ENCODE peak calls at places on chromosome 15, in seven cellular contexts. F, N, T, U, Q, D and S are unnamed samples.

GRCh38 chr15:101500865-101501551 is 11.5 kb upstream of the PCSK6 start:
- DNase-seq in F (no peak), N (peak), T (no peak), U (no peak), Q (peak), D (no peak), S (no peak)

GRCh38 chr15:73683624-73684536 is at the start of gene CD276:
- DNase-seq in F (peak), N (peak), T (peak), U (peak), Q (peak), D (peak), S (peak)

GRCh38 chr15:88657326-88658069 is 18.7 kb downstream of the ISG20 start:
- DNase-seq in F (peak), N (peak), T (no peak), U (peak), Q (peak), D (peak), S (no peak)

GRCh38 chr15:38883987-38884386 is 319.4 kb upstream of the RASGRP1 start:
- DNase-seq in F (no peak), N (no peak), T (no peak), U (no peak), Q (peak), D (no peak), S (no peak)

GRCh38 chr15:42868683-42869082 is 51.9 kb downstream of the TTBK2 start:
- DNase-seq in F (no peak), N (no peak), T (no peak), U (no peak), Q (no peak), D (no peak), S (no peak)

GRCh38 chr15:83436513-83437158 is 10.5 kb upstream of the SH3GL3 start:
- DNase-seq in F (no peak), N (peak), T (no peak), U (no peak), Q (peak), D (peak), S (no peak)

GRCh38 chr15:48388017-48388936 is 57.0 kb downstream of the DUT start:
- DNase-seq in F (no peak), N (peak), T (no peak), U (no peak), Q (no peak), D (no peak), S (no peak)

GRCh38 chr15:83092309-83092976 is 15.0 kb upstream of the TM6SF1 start:
- DNase-seq in F (no peak), N (peak), T (no peak), U (no peak), Q (peak), D (no peak), S (peak)

GRCh38 chr15:57092252-57092651 is 173.8 kb downstream of the TCF12 start:
- DNase-seq in F (no peak), N (no peak), T (no peak), U (no peak), Q (no peak), D (no peak), S (no peak)

GRCh38 chr15:97841558-97841957 is 118.9 kb upstream of the ARRDC4 start:
- DNase-seq in F (no peak), N (no peak), T (no peak), U (no peak), Q (no peak), D (no peak), S (no peak)

GRCh38 chr15:38842991-38843610 is 278.5 kb upstream of the RASGRP1 start:
- DNase-seq in F (no peak), N (no peak), T (no peak), U (no peak), Q (peak), D (no peak), S (no peak)

GRCh38 chr15:42332331-42332730 is 27.0 kb upstream of the CAPN3 start:
- DNase-seq in F (no peak), N (no peak), T (no peak), U (no peak), Q (peak), D (no peak), S (no peak)

GRCh38 chr15:60733196-60733595 is 254.3 kb upstream of the ICE2 start:
- DNase-seq in F (no peak), N (no peak), T (no peak), U (no peak), Q (no peak), D (no peak), S (no peak)

GRCh38 chr15:63337046-63337445 is 44.6 kb downstream of the CA12 start:
- DNase-seq in F (no peak), N (no peak), T (no peak), U (no peak), Q (no peak), D (no peak), S (no peak)

GRCh38 chr15:91605576-91605975 is 247.9 kb upstream of the SLCO3A1 start:
- DNase-seq in F (no peak), N (no peak), T (no peak), U (no peak), Q (no peak), D (no peak), S (no peak)

GRCh38 chr15:62532367-62532766 is 367.3 kb upstream of the C2CD4B start:
- DNase-seq in F (no peak), N (no peak), T (no peak), U (no peak), Q (no peak), D (no peak), S (no peak)

DNA sequence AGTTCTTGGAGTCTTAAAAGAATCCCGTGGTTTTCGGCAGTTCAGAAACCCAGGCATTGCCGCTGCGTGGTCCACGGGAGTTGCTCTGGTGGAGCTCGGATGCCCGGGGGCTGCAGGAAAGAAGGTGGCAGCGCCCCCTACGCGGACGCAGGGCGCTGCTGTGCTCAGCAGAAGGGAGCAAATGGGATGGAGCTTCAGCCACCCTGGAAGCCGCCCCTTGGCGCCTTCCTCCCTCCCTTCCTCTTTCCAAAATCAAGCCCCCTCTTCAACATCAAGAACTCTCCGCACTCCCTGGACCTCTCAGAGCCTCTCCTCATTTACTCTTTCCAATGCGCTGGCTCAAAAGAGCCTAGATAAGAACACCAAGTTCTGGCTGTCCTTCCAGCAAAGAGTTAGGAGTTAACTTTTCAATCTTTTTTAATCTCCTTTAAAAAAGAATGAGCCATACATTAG is 880 bp upstream of the CHRNA7 start:
- DNase-seq in F (peak), N (peak), T (no peak), U (peak), Q (peak), D (peak), S (peak)
- TF ChIP-seq CTCF in F (peak), N (no peak), T (no peak), U (no peak), Q (peak), D (peak), S (no peak)

DNA sequence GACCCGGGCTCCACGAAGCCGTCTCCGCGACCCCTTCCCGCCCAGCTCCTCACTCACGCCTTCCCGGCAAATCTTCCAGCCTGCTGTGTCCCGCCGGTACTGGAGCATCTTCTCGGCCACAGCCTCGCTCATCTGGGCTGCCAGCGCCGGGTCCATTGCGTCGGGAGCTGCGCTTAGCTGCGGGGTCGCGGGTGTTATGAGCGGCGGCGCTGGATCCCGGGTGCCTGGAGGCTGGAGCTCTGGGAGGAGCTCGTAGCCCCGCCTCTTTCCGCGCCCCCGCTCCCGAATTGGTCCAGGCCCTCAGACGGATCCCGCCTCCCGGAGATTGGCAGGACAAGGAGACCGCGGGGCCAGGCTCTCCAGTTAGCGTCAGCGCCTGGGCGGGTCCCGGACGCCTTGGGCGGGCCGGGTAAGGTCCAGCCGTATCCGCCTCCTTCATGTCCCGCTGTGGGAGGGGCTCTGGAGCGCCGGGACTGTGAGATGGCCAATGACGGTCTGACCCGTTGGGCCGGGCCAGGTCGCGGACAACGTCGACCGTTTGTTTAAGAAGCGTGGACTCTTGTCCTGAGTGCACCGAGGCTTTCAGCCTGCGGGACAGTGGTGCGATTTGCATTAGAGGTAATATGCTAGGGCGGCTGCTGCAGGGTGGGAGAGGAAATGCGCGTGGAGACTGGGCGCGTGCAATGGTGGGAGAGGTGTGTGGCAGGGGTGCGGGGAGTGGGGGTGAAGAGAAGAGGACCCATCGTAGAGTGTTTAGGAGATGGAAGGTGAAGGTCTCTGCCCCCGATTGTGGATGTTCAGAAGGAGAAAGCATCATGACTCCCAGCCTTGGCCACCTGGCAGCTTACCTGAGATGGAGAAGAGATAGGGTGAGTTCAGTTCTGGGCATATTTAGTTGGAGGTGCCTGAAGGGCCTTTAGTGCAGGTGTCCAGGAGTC is at the start of gene STARD5:
- DNase-seq in F (peak), N (peak), T (peak), U (peak), Q (peak), D (peak), S (peak)
- TF ChIP-seq CTCF in F (no peak), N (no peak), T (no peak), U (no peak), Q (no peak), D (no peak), S (no peak)

DNA sequence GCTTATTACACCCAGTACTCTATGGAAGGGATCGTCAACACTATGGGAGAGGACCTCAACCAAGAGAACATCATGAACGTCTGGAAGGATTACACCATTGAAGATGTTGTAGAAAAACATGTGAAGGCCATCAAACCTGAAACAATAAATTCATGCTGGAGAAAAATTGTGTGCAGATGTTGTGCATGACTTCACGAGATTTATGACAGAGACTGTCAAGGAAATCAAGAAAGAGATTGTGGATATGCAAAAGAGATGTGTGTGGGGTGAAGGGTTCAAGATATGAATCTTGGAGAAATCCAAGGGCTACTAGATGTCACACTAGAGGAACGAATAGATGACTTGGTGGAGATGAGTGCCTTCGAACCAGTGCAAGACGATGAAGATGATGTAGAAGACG is 3.5 kb upstream of the PARP16 start:
- DNase-seq in F (no peak), N (no peak), T (no peak), U (no peak), Q (no peak), D (no peak), S (no peak)
- TF ChIP-seq CTCF in F (no peak), N (no peak), T (no peak), U (no peak), Q (no peak), D (no peak), S (no peak)

GRCh38 chr15:70505411-70505919 is 257.9 kb downstream of the UACA start:
- DNase-seq in F (no peak), N (no peak), T (no peak), U (peak), Q (peak), D (peak), S (no peak)
- TF ChIP-seq CTCF in F (no peak), N (no peak), T (no peak), U (no peak), Q (no peak), D (no peak), S (no peak)

DNA sequence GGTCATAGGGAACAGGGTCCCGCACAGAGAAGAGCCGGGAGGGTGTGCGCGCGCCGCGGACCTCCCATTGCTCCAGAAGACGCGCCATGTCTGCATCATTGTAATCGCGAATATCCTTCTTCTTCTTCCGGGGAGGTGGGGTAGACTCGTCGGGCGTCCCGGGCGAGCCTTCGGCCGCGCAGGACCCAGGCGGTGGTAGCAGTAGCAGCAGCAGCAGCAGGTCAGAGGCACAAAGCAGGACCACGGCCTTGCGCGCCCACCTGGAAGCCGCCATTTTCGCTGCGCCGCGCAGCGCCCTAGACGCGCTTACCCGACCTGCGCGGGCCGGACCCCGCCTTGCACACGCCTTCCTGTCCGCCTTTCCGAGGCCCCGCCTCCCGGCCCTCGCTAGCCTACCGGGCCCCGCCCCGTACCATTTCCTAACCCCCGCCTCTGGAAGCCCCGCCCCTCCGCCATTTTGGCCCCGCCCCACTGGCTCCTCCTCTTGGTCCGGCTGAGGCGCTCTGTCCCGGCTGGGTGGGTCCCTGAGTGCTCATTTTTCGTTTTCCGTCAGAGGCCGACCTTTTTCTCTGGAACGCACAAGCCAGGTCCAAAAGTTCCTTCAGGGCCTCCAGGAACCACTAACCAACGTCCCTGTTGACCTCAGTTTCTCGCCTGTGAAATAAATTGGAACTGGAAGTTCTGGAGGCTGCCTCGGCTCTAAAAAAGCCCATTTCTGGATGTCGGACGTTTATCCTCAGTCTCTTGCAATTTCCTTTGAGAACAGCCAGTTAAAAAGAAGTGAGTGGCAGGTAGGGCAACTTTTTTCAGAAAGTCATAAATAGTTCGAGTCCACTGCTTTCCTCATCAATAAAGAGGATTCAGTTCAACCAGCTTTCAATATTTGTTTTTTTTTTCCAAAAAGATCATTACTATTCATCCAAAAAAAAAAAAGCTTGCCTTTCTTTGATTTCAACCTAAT is at the start of gene MESD:
- DNase-seq in F (peak), N (peak), T (peak), U (peak), Q (peak), D (peak), S (peak)
- TF ChIP-seq CTCF in F (no peak), N (no peak), T (no peak), U (no peak), Q (no peak), D (no peak), S (no peak)

GRCh38 chr15:44530653-44531052 is 6.3 kb upstream of the EIF3J start:
- DNase-seq in F (no peak), N (no peak), T (no peak), U (no peak), Q (no peak), D (no peak), S (no peak)

GRCh38 chr15:44529864-44530604 is 6.9 kb upstream of the EIF3J start:
- DNase-seq in F (no peak), N (no peak), T (no peak), U (no peak), Q (no peak), D (no peak), S (no peak)

GRCh38 chr15:44535509-44536297 is 1.2 kb upstream of the EIF3J start:
- DNase-seq in F (peak), N (peak), T (no peak), U (peak), Q (no peak), D (no peak), S (no peak)

GRCh38 chr15:44535092-44535491 is 1.9 kb upstream of the EIF3J start:
- DNase-seq in F (no peak), N (no peak), T (no peak), U (no peak), Q (no peak), D (no peak), S (no peak)

GRCh38 chr15:44532689-44533088 is 4.3 kb upstream of the EIF3J start:
- DNase-seq in F (no peak), N (no peak), T (no peak), U (no peak), Q (no peak), D (no peak), S (no peak)
- TF ChIP-seq CTCF in F (no peak), N (no peak), T (no peak), U (no peak), Q (no peak), D (no peak), S (no peak)

GRCh38 chr15:29018406-29018805 is 132.6 kb downstream of the APBA2 start:
- DNase-seq in F (no peak), N (no peak), T (no peak), U (no peak), Q (no peak), D (no peak), S (no peak)
- TF ChIP-seq CTCF in F (peak), N (no peak), T (no peak), U (no peak), Q (no peak), D (no peak), S (no peak)

DNA sequence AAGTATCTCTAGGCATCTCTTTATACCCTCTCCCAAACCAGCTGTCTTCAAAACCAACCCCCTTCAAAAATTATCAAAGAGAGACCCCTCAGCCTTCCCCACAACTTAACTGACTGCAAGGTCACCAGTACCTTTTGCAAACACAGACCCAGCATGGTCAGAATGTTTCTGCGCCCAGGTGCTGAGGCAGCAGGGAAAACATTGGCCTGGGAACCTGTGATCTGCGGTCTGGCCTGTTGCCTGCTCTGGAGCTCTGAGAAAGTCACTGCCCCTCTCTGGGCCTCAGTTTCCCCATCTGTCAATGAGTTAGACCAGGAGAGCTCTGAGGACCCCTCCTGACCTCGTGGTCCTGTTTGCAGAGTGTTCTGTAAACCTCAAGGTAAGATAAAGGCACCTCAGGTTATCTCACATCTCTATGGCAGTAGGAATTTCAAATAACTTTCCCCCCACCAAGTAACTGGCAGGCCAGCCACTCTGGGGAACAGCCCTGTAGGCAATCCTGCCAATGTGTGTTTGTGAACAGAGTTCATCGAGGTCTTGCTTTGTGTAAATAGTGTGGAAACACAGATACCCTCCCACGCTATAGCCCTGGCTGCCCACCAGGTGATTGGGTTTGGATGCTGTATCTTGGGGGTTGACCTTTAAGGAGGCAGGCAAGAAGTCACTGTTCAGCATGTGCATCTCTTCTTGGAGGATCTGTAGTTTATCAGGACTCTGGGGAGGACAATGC is 50.0 kb upstream of the SMAD6 start:
- DNase-seq in F (no peak), N (no peak), T (no peak), U (no peak), Q (no peak), D (no peak), S (no peak)
- TF ChIP-seq CTCF in F (no peak), N (no peak), T (no peak), U (no peak), Q (no peak), D (no peak), S (no peak)

GRCh38 chr15:86115138-86115801 is 35.6 kb downstream of the AGBL1 start:
- DNase-seq in F (no peak), N (no peak), T (no peak), U (no peak), Q (no peak), D (no peak), S (no peak)
- TF ChIP-seq CTCF in F (no peak), N (no peak), T (no peak), U (no peak), Q (no peak), D (no peak), S (no peak)

DNA sequence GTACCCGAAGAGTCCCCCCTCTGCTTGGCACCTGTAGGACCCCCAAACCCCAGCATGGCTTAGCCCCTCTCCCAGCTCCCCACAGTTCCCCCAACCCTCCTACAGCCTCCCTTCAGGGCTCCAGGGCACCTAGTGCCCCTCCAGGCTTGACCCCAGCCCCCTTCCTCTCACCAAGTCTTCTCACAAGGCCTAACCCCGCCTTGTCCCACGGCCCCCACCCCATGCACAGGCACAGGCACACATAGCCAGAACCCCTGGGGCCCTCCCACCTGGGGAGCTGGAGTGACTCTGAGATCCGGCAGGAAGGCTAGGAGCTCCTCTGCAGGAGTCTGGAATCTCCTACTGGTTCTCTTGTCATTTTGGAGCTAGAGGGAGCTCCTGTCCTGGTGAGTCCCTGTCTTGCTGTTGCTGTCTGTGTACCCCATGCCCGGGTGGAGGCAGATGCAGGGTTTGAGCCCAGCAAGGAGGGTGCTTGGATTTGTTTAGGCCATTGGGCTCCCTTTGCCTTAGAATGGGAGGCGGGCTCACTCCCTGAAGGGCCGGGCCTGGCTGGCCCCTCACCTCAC is 39.6 kb downstream of the KLF13 start:
- DNase-seq in F (peak), N (no peak), T (no peak), U (peak), Q (peak), D (no peak), S (peak)
- TF ChIP-seq CTCF in F (peak), N (no peak), T (no peak), U (peak), Q (peak), D (no peak), S (no peak)